ENCODE peak calls at places on chromosomes 11 and 22, in five cellular contexts. R is substantia nigra, X is stomach, O is PC-9, D is OCI-LY7. W is an unnamed sample.

GRCh38 chr11:70048279-70049024 is 29.7 kb upstream of the ANO1 start:
- DNase-seq in D (no peak), O (peak), X (no peak), R (no peak), W (no peak)

GRCh38 chr11:132427611-132428010 is 1057.2 kb downstream of the NTM start:
- DNase-seq in O (no peak), D (no peak), X (no peak), R (no peak), W (no peak)

GRCh38 chr11:35531246-35531645 is 5.8 kb upstream of the PAMR1 start:
- DNase-seq in D (no peak), R (no peak), X (no peak), O (no peak), W (no peak)

GRCh38 chr11:73991471-73992006 is 8.9 kb upstream of the UCP2 start:
- DNase-seq in R (no peak), D (peak), O (no peak), X (no peak), W (no peak)

GRCh38 chr11:128497057-128497957 is 90.1 kb downstream of the ETS1 start:
- DNase-seq in O (peak), X (no peak), D (no peak), R (no peak), W (no peak)

GRCh38 chr11:8983552-8983951 is 19.3 kb upstream of the TMEM9B start:
- DNase-seq in X (no peak), D (no peak), R (no peak), O (no peak), W (no peak)

GRCh38 chr11:116793476-116794096 is 1.9 kb upstream of the APOA5 start:
- DNase-seq in X (no peak), O (no peak), R (no peak), D (peak), W (no peak)

GRCh38 chr11:134614141-134614540 is 202.1 kb upstream of the B3GAT1 start:
- DNase-seq in D (no peak), X (no peak), O (no peak), R (no peak), W (no peak)

GRCh38 chr22:46934746-46935491 is 172.5 kb downstream of the TBC1D22A start:
- DNase-seq in R (no peak), X (no peak), D (no peak), O (peak), W (no peak)

GRCh38 chr11:113675003-113675471 is 31.1 kb downstream of the TMPRSS5 start:
- DNase-seq in D (no peak), O (no peak), R (no peak), X (no peak), W (no peak)

GRCh38 chr11:132140056-132140455 is 769.6 kb downstream of the NTM start:
- DNase-seq in X (no peak), O (no peak), D (no peak), R (no peak), W (no peak)

GRCh38 chr11:86918943-86919342 is 36.3 kb downstream of the FZD4 start:
- DNase-seq in R (no peak), D (no peak), O (no peak), X (no peak), W (no peak)

GRCh38 chr11:44988981-44989635 is 38.4 kb upstream of the TP53I11 start:
- DNase-seq in O (no peak), D (no peak), R (no peak), X (peak), W (no peak)

GRCh38 chr11:75383246-75383645 is 16.1 kb upstream of the RPS3 start:
- DNase-seq in X (no peak), D (no peak), O (peak), R (no peak), W (no peak)

GRCh38 chr11:3217751-3218482 is 696 bp downstream of the MRGPRG start:
- DNase-seq in R (no peak), X (no peak), O (no peak), D (no peak), W (no peak)

GRCh38 chr11:126332221-126332711 is 23.2 kb upstream of the ST3GAL4 start:
- DNase-seq in O (peak), D (no peak), R (peak), X (no peak), W (peak)

GRCh38 chr11:88384678-88385015 is 47.1 kb upstream of the CTSC start:
- DNase-seq in D (no peak), R (no peak), X (no peak), O (peak), W (no peak)
- H3K27ac ChIP-seq in D (no peak), R (no peak), X (no peak), O (peak), W (no peak)

DNA sequence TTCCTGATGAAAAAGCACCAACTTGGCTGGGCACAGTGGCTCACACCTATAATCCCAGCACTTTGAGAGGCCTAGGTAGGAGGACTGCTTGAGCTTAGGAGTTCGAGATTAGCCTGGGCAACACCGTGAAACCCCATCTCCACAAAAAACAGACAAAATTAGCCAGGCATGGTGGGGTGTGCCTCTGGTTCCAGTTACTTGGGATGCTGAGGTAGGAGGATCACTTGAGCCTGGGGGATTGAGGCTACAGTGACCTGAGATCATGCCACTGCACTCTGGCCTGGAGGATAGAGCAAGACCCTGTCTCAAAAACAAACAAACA is 3.0 kb downstream of the HPS4 start:
- DNase-seq in R (no peak), X (no peak), O (no peak), D (no peak), W (no peak)
- H3K27ac ChIP-seq in R (no peak), X (no peak), O (no peak), D (peak), W (no peak)

GRCh38 chr22:33918676-33919590 is 1.3 kb downstream of the LARGE1 start:
- DNase-seq in X (no peak), R (no peak), O (no peak), D (no peak), W (no peak)

GRCh38 chr22:33920927-33921575 is 775 bp upstream of the LARGE1 start:
- DNase-seq in X (peak), D (peak), O (peak), R (peak), W (peak)

GRCh38 chr22:33919591-33920501 is at the start of gene LARGE1:
- DNase-seq in R (peak), X (peak), D (peak), O (no peak), W (no peak)

GRCh38 chr22:33914699-33915098 is 5.6 kb downstream of the LARGE1 start:
- DNase-seq in D (no peak), R (no peak), O (no peak), X (no peak), W (no peak)

DNA sequence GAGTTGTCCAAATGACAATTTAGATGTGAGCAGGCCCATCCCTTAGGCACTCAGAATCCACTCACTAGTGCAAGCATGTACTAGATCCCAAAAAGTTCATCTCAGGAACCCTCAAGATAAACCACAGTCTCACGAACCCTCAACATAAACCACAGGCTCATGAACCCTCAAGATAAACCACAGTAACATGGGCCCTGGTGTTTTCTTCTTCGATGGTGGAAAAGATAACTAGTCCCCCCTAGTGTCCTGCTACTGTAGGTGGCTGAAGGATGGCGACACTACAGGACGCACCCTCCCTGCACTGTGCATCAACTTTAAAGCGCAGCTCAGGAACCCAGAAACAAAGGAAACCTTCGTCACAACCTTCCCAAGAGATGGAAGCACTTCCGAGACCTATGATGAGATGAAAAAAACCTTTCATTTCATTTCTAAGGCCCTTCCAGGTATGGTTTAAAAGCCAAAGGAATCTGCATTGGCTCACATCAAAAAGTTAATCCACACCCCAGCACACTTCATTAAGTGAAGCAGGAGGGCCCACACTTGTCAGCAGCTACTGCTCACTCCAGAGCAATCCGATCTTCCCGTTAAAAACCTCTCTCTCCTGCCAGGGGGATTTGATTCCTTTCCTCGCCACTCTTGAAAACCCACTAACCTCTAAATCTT is 2.4 kb downstream of the LARGE1 start:
- DNase-seq in X (no peak), O (no peak), D (peak), R (no peak), W (no peak)
- H3K27ac ChIP-seq in X (no peak), O (no peak), D (no peak), R (no peak), W (no peak)

GRCh38 chr22:23219787-23220484 is 39.6 kb downstream of the BCR start:
- DNase-seq in R (no peak), X (peak), O (no peak), D (peak), W (no peak)
- H3K27ac ChIP-seq in R (no peak), X (no peak), O (peak), D (peak), W (no peak)

GRCh38 chr11:6646040-6646439 is 9.6 kb downstream of the DCHS1 start:
- DNase-seq in D (peak), O (no peak), R (no peak), X (no peak), W (no peak)
- H3K27ac ChIP-seq in D (peak), O (no peak), R (no peak), X (no peak), W (no peak)

GRCh38 chr11:111540114-111540920 is at the start of gene LAYN:
- DNase-seq in X (peak), D (no peak), O (no peak), R (peak), W (peak)
- H3K27ac ChIP-seq in X (peak), D (no peak), O (no peak), R (peak), W (peak)

GRCh38 chr11:501001-501682 is 5.9 kb downstream of the RNH1 start:
- DNase-seq in X (no peak), D (no peak), R (no peak), O (no peak), W (no peak)
- H3K27ac ChIP-seq in X (no peak), D (no peak), R (peak), O (no peak), W (peak)

W was measured in caudate nucleus.